ENCODE peak calls at places on chromosomes 5 and 9, in six cellular contexts. One of them, this sample, is unnamed.

GRCh38 chr9:84254972-84255371 is 85.6 kb downstream of the SLC28A3 start:
- DNase-seq in AG20443: no peak
- DNase-seq in NCI-H1694 treated with DMSO at 0.1 percent for 48 hours: no peak
- DNase-seq in glomerular endothelial cell: no peak
- DNase-seq in astrocyte of the hippocampus: no peak
- DNase-seq in GM10248: no peak
- DNase-seq in this sample: no peak

GRCh38 chr9:124006448-124007156 is 5.0 kb upstream of the LHX2 start:
- DNase-seq in astrocyte of the hippocampus: peak
- DNase-seq in glomerular endothelial cell: no peak
- DNase-seq in AG20443: no peak
- DNase-seq in GM10248: no peak
- DNase-seq in NCI-H1694 treated with DMSO at 0.1 percent for 48 hours: no peak
- DNase-seq in this sample: no peak

GRCh38 chr9:6909186-6909585 is 151.4 kb downstream of the KDM4C start:
- DNase-seq in GM10248: no peak
- DNase-seq in NCI-H1694 treated with DMSO at 0.1 percent for 48 hours: no peak
- DNase-seq in AG20443: no peak
- DNase-seq in glomerular endothelial cell: no peak
- DNase-seq in astrocyte of the hippocampus: no peak
- DNase-seq in this sample: no peak

GRCh38 chr5:956941-957729 is 51.5 kb upstream of the NKD2 start:
- DNase-seq in glomerular endothelial cell: peak
- DNase-seq in NCI-H1694 treated with DMSO at 0.1 percent for 48 hours: no peak
- DNase-seq in GM10248: peak
- DNase-seq in astrocyte of the hippocampus: peak
- DNase-seq in AG20443: peak
- DNase-seq in this sample: no peak

GRCh38 chr9:69132391-69132790 is 41.7 kb upstream of the TJP2 start:
- DNase-seq in AG20443: no peak
- DNase-seq in NCI-H1694 treated with DMSO at 0.1 percent for 48 hours: no peak
- DNase-seq in glomerular endothelial cell: no peak
- DNase-seq in astrocyte of the hippocampus: no peak
- DNase-seq in GM10248: no peak
- DNase-seq in this sample: no peak

GRCh38 chr9:88183798-88184495 is 45.7 kb upstream of the SPATA31C2 start:
- DNase-seq in AG20443: no peak
- DNase-seq in GM10248: no peak
- DNase-seq in NCI-H1694 treated with DMSO at 0.1 percent for 48 hours: no peak
- DNase-seq in glomerular endothelial cell: no peak
- DNase-seq in astrocyte of the hippocampus: peak
- DNase-seq in this sample: no peak

GRCh38 chr9:121860213-121860612 is 208.8 kb downstream of the DAB2IP start:
- DNase-seq in glomerular endothelial cell: no peak
- DNase-seq in NCI-H1694 treated with DMSO at 0.1 percent for 48 hours: no peak
- DNase-seq in AG20443: no peak
- DNase-seq in GM10248: no peak
- DNase-seq in astrocyte of the hippocampus: no peak
- DNase-seq in this sample: no peak

GRCh38 chr9:15221746-15222145 is 85.3 kb downstream of the TTC39B start:
- DNase-seq in GM10248: no peak
- DNase-seq in glomerular endothelial cell: no peak
- DNase-seq in AG20443: peak
- DNase-seq in astrocyte of the hippocampus: no peak
- DNase-seq in NCI-H1694 treated with DMSO at 0.1 percent for 48 hours: no peak
- DNase-seq in this sample: no peak

GRCh38 chr5:1378866-1379659 is 34.2 kb upstream of the CLPTM1L start:
- DNase-seq in GM10248: no peak
- DNase-seq in AG20443: no peak
- DNase-seq in NCI-H1694 treated with DMSO at 0.1 percent for 48 hours: no peak
- DNase-seq in astrocyte of the hippocampus: no peak
- DNase-seq in glomerular endothelial cell: no peak
- DNase-seq in this sample: no peak

GRCh38 chr5:80937591-80937990 is 22.6 kb upstream of the RASGRF2 start:
- DNase-seq in glomerular endothelial cell: no peak
- DNase-seq in AG20443: no peak
- DNase-seq in GM10248: no peak
- DNase-seq in NCI-H1694 treated with DMSO at 0.1 percent for 48 hours: no peak
- DNase-seq in astrocyte of the hippocampus: no peak
- DNase-seq in this sample: no peak

GRCh38 chr5:66361070-66361469 is 217.0 kb downstream of the SREK1 start:
- DNase-seq in GM10248: no peak
- DNase-seq in astrocyte of the hippocampus: no peak
- DNase-seq in glomerular endothelial cell: no peak
- DNase-seq in NCI-H1694 treated with DMSO at 0.1 percent for 48 hours: no peak
- DNase-seq in AG20443: no peak
- DNase-seq in this sample: no peak

GRCh38 chr5:158922816-158923215 is 176.9 kb downstream of the EBF1 start:
- DNase-seq in AG20443: no peak
- DNase-seq in glomerular endothelial cell: no peak
- DNase-seq in NCI-H1694 treated with DMSO at 0.1 percent for 48 hours: no peak
- DNase-seq in astrocyte of the hippocampus: no peak
- DNase-seq in GM10248: no peak
- DNase-seq in this sample: no peak

GRCh38 chr9:80797427-80797825 is 891.9 kb downstream of the TLE1 start:
- DNase-seq in glomerular endothelial cell: no peak
- DNase-seq in astrocyte of the hippocampus: peak
- DNase-seq in AG20443: no peak
- DNase-seq in NCI-H1694 treated with DMSO at 0.1 percent for 48 hours: no peak
- DNase-seq in GM10248: no peak
- DNase-seq in this sample: no peak

GRCh38 chr5:169426674-169427250 is 125.8 kb upstream of the SLIT3 start:
- DNase-seq in NCI-H1694 treated with DMSO at 0.1 percent for 48 hours: no peak
- DNase-seq in AG20443: no peak
- DNase-seq in glomerular endothelial cell: no peak
- DNase-seq in GM10248: no peak
- DNase-seq in astrocyte of the hippocampus: no peak
- DNase-seq in this sample: no peak

GRCh38 chr9:98708103-98708932 is 417 bp downstream of the GABBR2 start:
- DNase-seq in glomerular endothelial cell: no peak
- DNase-seq in AG20443: peak
- DNase-seq in astrocyte of the hippocampus: peak
- DNase-seq in GM10248: no peak
- DNase-seq in NCI-H1694 treated with DMSO at 0.1 percent for 48 hours: no peak
- DNase-seq in this sample: no peak

GRCh38 chr5:79333852-79334557 is 98.1 kb downstream of the JMY start:
- DNase-seq in astrocyte of the hippocampus: no peak
- DNase-seq in AG20443: no peak
- DNase-seq in GM10248: no peak
- DNase-seq in NCI-H1694 treated with DMSO at 0.1 percent for 48 hours: no peak
- DNase-seq in glomerular endothelial cell: no peak
- DNase-seq in this sample: no peak

GRCh38 chr9:16062542-16063240 is 509.8 kb downstream of the CCDC171 start:
- DNase-seq in glomerular endothelial cell: no peak
- DNase-seq in AG20443: peak
- DNase-seq in NCI-H1694 treated with DMSO at 0.1 percent for 48 hours: no peak
- DNase-seq in astrocyte of the hippocampus: peak
- DNase-seq in GM10248: no peak
- DNase-seq in this sample: no peak

GRCh38 chr9:494764-495163 is 280.1 kb downstream of the DOCK8 start:
- DNase-seq in astrocyte of the hippocampus: no peak
- DNase-seq in AG20443: no peak
- DNase-seq in GM10248: no peak
- DNase-seq in NCI-H1694 treated with DMSO at 0.1 percent for 48 hours: no peak
- DNase-seq in glomerular endothelial cell: no peak
- DNase-seq in this sample: no peak

This sample was measured in GM12878.